ENCODE peak calls at places on chromosome 16, in four cellular contexts. Z is GM12865, Q is EL, C is PC-3. M is an unnamed sample.

GRCh38 chr16:57667526-57668258 is 414 bp upstream of the ADGRG3 start:
- DNase-seq in Z (no peak), Q (peak), C (no peak), M (peak)

GRCh38 chr16:85421338-85422123 is 191.6 kb upstream of the GSE1 start:
- DNase-seq in Q (no peak), Z (no peak), C (no peak), M (no peak)

GRCh38 chr16:2782583-2783351 is 4.6 kb downstream of the PRSS33 start:
- DNase-seq in Z (no peak), C (no peak), Q (no peak), M (no peak)

GRCh38 chr16:66494916-66495315 is 55.0 kb downstream of the TK2 start:
- DNase-seq in C (no peak), Q (no peak), Z (no peak), M (no peak)

GRCh38 chr16:86448306-86448705 is 62.0 kb upstream of the FOXF1 start:
- DNase-seq in Z (no peak), Q (no peak), C (no peak), M (no peak)

GRCh38 chr16:54628796-54629625 is 301.7 kb upstream of the IRX5 start:
- DNase-seq in Z (no peak), Q (no peak), C (no peak), M (no peak)

GRCh38 chr16:81238296-81239011 is at the start of gene BCO1:
- DNase-seq in Q (peak), C (peak), Z (no peak), M (peak)

GRCh38 chr16:57775661-57776469 is 26.4 kb downstream of the KIFC3 start:
- DNase-seq in C (no peak), Z (peak), Q (no peak), M (no peak)

GRCh38 chr16:12600116-12600515 is 203.6 kb downstream of the CPPED1 start:
- DNase-seq in Z (no peak), C (no peak), Q (no peak), M (no peak)